ENCODE peak calls at places on chromosomes 11 and 22, in seven cellular contexts. X is fibroblast of lung; W is CD4-positive, CD25-positive, alpha-beta regulatory T cell; C is testis; Q is ascending aorta; G is heart left ventricle; H is left ventricle myocardium inferior. V is an unnamed sample. For H3K4me1 and H3K27me3, the result is how much of the 10 kb centered on the place peaks cover.

GRCh38 chr11:130581631-130582030 is 133.2 kb downstream of the ADAMTS15 start:
- DNase-seq in C (no peak), W (no peak), G (no peak), X (peak), H (no peak), Q (no peak), V (no peak)

GRCh38 chr11:48055292-48056132 is 75.2 kb downstream of the PTPRJ start:
- DNase-seq in C (no peak), H (no peak), Q (no peak), G (no peak), W (peak), X (peak), V (peak)

GRCh38 chr11:129596361-129596760 is 219.3 kb upstream of the TMEM45B start:
- DNase-seq in H (no peak), X (no peak), Q (no peak), C (no peak), G (no peak), W (no peak), V (no peak)

GRCh38 chr11:20596629-20597129 is 2.7 kb upstream of the SLC6A5 start:
- DNase-seq in W (no peak), G (no peak), Q (no peak), C (no peak), X (no peak), H (no peak), V (no peak)

GRCh38 chr11:78834886-78835285 is 260.2 kb upstream of the NARS2 start:
- DNase-seq in W (no peak), Q (no peak), X (peak), C (no peak), G (no peak), H (no peak), V (no peak)

GRCh38 chr11:65493367-65494176 is 5.3 kb upstream of the MALAT1 start:
- DNase-seq in H (peak), X (peak), Q (peak), G (peak), W (no peak), C (no peak), V (peak)

GRCh38 chr11:13149991-13150390 is 127.6 kb upstream of the BMAL1 start:
- DNase-seq in W (no peak), C (no peak), G (no peak), H (no peak), X (no peak), Q (no peak), V (no peak)

GRCh38 chr11:119933164-119933563 is 204.2 kb upstream of the NECTIN1 start:
- DNase-seq in W (no peak), C (no peak), G (no peak), Q (no peak), X (no peak), H (no peak), V (no peak)

GRCh38 chr11:78514922-78515502 is 59.7 kb downstream of the NARS2 start:
- DNase-seq in X (peak), Q (no peak), C (no peak), H (no peak), W (no peak), G (no peak), V (no peak)

GRCh38 chr11:120660024-120660565 is 148.5 kb downstream of the GRIK4 start:
- DNase-seq in H (no peak), G (no peak), Q (no peak), W (no peak), C (peak), X (peak), V (peak)

GRCh38 chr11:8059030-8059429 is 22.0 kb upstream of the TUB start:
- DNase-seq in X (no peak), H (no peak), C (no peak), W (no peak), Q (no peak), G (no peak), V (no peak)

GRCh38 chr11:75197512-75198277 is 42.9 kb upstream of the TPBGL start:
- DNase-seq in C (no peak), W (no peak), G (no peak), X (no peak), Q (no peak), H (no peak), V (no peak)

GRCh38 chr11:65290448-65291165 is 24.1 kb upstream of the CDC42EP2 start:
- DNase-seq in H (peak), W (no peak), G (peak), Q (peak), X (peak), C (peak), V (no peak)

GRCh38 chr22:46049726-46050450 is 72.9 kb upstream of the WNT7B start:
- DNase-seq in X (no peak), W (no peak), G (no peak), H (peak), C (peak), Q (peak), V (no peak)

GRCh38 chr11:8777907-8778767 is 95.5 kb downstream of the RPL27A start:
- DNase-seq in X (peak), W (no peak), G (peak), C (peak), Q (peak), H (peak), V (no peak)

GRCh38 chr22:40039482-40039881 is 44.7 kb downstream of the FAM83F start:
- DNase-seq in G (no peak), C (no peak), W (no peak), X (no peak), H (no peak), Q (no peak), V (no peak)

GRCh38 chr11:128483211-128483788 is 104.1 kb downstream of the ETS1 start:
- DNase-seq in G (no peak), W (no peak), C (no peak), X (no peak), H (no peak), Q (no peak), V (no peak)

GRCh38 chr22:44595841-44596341 is 97.9 kb upstream of the RTL6 start:
- DNase-seq in C (no peak), Q (no peak), X (peak), W (no peak), G (no peak), H (no peak), V (no peak)

GRCh38 chr11:134124660-134125451 is 56.0 kb downstream of the JAM3 start:
- DNase-seq in W (no peak), G (peak), X (peak), C (peak), H (peak), Q (no peak), V (no peak)

GRCh38 chr11:109704432-109704831 is 282.4 kb downstream of the C11orf87 start:
- DNase-seq in Q (no peak), H (no peak), W (no peak), G (no peak), X (no peak), C (no peak), V (no peak)

GRCh38 chr22:24768537-24769374 is 5.8 kb downstream of the PIWIL3 start:
- DNase-seq in G (peak), C (peak), X (peak), H (peak), W (peak), Q (peak), V (peak)

GRCh38 chr11:130782361-130783221 is 133.7 kb downstream of the SNX19 start:
- DNase-seq in W (no peak), G (no peak), X (peak), Q (peak), C (no peak), H (no peak), V (no peak)

GRCh38 chr22:24583221-24583971 is 9.5 kb downstream of the LRRC75B start:
- DNase-seq in C (peak), H (no peak), Q (no peak), X (peak), W (no peak), G (no peak), V (peak)

GRCh38 chr22:36135306-36135705 is 25.2 kb downstream of the APOL3 start:
- DNase-seq in C (no peak), Q (no peak), W (no peak), G (no peak), X (no peak), H (no peak), V (no peak)

GRCh38 chr11:108958446-108959123 is 293.7 kb downstream of the DDX10 start:
- DNase-seq in X (peak), H (no peak), W (no peak), C (no peak), G (no peak), Q (no peak), V (no peak)

GRCh38 chr22:23693979-23694680 is 3.3 kb downstream of the RGL4 start:
- DNase-seq in W (no peak), G (no peak), H (no peak), C (no peak), Q (no peak), X (no peak), V (no peak)

GRCh38 chr11:129846508-129847335 is 31.1 kb downstream of the TMEM45B start:
- DNase-seq in Q (no peak), G (no peak), W (peak), C (no peak), H (no peak), X (peak), V (no peak)

GRCh38 chr11:43919852-43920597 is 22.4 kb upstream of the C11orf96 start:
- DNase-seq in G (no peak), H (no peak), X (no peak), Q (peak), W (no peak), C (no peak), V (no peak)

GRCh38 chr11:6617315-6617781 is 1.9 kb downstream of the TPP1 start:
- DNase-seq in H (no peak), X (no peak), W (no peak), Q (peak), G (no peak), C (no peak), V (no peak)

GRCh38 chr22:38317995-38318715 is 922 bp upstream of the CSNK1E start:
- DNase-seq in H (peak), G (peak), X (peak), W (no peak), Q (peak), C (peak), V (peak)

GRCh38 chr11:101914349-101914736 is 467 bp upstream of the CEP126 start:
- DNase-seq in G (no peak), H (no peak), X (peak), C (no peak), W (no peak), Q (no peak), V (no peak)

GRCh38 chr11:60757231-60757800 is 649 bp downstream of the MS4A15 start:
- DNase-seq in Q (no peak), C (no peak), G (no peak), X (no peak), W (no peak), H (no peak), V (no peak)
- H3K4me1 ChIP-seq in Q (under half), C (under half), G (under half), X (under half), W (under half), H (under half), V (under half)

DNA sequence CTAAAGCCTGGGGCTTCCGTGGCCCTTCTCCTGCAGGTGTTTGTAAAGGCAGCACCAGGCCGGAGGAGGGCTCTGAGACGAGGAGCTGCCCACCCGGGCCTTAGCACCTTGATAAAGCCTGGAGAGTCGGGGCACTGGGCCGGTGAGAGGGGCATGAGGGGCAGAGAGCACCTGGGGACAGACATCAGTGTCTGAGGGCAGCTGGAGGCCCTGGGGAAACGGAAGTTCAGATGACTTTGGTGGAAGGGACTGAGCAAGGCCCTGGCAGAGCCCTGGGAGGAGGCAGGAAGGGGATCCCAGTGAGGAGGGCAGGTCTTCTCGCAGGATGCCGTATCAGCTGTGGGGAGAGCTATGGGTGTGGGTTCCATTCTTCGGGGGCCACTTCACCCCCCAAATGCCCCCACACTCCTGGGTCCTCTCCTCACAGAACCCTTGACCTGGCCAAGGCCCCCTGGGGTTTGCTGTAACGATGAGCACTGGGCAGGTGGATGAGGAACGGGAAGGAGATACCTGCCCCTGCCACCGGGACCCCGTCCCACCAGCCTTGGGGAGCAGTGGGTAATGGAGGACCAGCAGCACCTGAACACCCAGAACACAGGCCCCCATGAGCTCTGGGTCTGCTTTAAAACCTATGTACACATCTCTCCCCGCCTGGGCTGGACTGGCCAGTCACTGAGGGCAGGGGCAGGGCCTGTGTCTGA is 7.4 kb downstream of the C1QTNF6 start:
- DNase-seq in H (no peak), Q (peak), W (no peak), X (no peak), C (no peak), G (no peak), V (no peak)
- H3K4me3 ChIP-seq in H (no peak), Q (no peak), W (no peak), X (no peak), C (no peak), G (no peak), V (no peak)

DNA sequence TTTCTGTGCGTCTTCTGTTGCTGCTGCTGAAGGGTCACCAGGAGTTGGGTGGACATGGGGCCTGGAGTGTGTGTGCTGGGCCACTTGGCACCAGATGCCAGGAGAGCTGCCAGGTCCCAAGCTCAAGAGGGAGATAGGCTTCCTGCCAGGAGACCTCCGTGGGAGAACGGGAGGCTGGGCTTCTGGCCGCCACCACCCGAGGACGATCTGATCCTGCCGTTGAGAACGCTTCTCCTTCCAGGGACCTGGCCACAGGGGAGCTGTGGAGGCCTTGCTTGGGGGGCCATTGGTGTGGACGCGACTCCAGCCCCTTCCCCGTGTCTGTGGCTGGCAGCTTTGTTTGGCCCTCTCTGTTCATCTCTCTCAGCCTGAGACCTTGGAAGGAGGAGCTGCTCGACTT is 2.4 kb downstream of the BRSK2 start:
- DNase-seq in H (no peak), W (no peak), G (no peak), Q (no peak), C (peak), X (no peak), V (no peak)
- H3K27me3 ChIP-seq in H (half or more), W (under half), G (under half), Q (under half), C (under half), X (under half), V (under half)

GRCh38 chr11:122155765-122156527 is 39.9 kb upstream of the BLID start:
- DNase-seq in X (peak), W (no peak), H (no peak), G (no peak), Q (no peak), C (no peak), V (no peak)

GRCh38 chr11:122154227-122154626 is 38.2 kb upstream of the BLID start:
- DNase-seq in G (no peak), H (no peak), W (no peak), Q (no peak), X (no peak), C (no peak), V (no peak)

GRCh38 chr11:122155001-122155400 is 39.0 kb upstream of the BLID start:
- DNase-seq in Q (no peak), X (no peak), W (no peak), G (no peak), C (no peak), H (no peak), V (no peak)

GRCh38 chr11:122150484-122151124 is 34.6 kb upstream of the BLID start:
- DNase-seq in Q (no peak), X (no peak), C (no peak), W (no peak), G (no peak), H (no peak), V (no peak)

DNA sequence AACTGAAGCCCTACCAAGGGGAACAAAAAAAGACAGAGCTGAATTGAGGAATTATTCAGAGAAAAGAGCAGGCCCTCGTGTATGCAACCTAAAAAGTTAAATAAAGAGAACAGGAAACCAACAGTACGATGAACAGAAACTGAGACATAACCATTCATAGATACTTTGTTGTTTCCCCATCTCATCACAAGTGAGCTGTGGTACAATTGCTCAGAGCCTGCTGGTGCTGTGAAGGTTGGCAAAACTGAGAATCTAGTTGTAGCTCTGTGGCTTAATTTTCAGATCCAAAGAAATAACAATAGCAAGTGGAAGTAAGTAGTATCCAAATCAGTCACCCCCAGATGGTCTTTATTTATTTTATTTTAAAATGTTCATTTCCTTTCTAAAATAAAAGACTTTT is 37.7 kb upstream of the BLID start:
- DNase-seq in H (no peak), Q (no peak), G (no peak), X (no peak), C (no peak), W (no peak), V (no peak)
- H3K4me1 ChIP-seq in H (under half), Q (under half), G (under half), X (under half), C (under half), W (under half), V (under half)

GRCh38 chr11:62539238-62539925 is 7.2 kb downstream of the AHNAK start:
- DNase-seq in X (peak), W (no peak), C (no peak), H (peak), G (peak), Q (peak), V (no peak)
- H3K4me3 ChIP-seq in X (peak), W (peak), C (no peak), H (peak), G (peak), Q (peak), V (no peak)

GRCh38 chr11:15190611-15191010 is 75.9 kb downstream of the INSC start:
- DNase-seq in G (no peak), C (no peak), W (no peak), X (no peak), Q (no peak), H (no peak), V (no peak)
- H3K27me3 ChIP-seq in G (under half), C (under half), W (under half), X (under half), Q (under half), H (under half), V (under half)